ENCODE peak calls at places on chromosomes 2 and 18, in six cellular contexts. Y, J, N, A, Q and S are unnamed samples.

GRCh38 chr2:233410191-233410760 is 56.0 kb downstream of the DGKD start:
- DNase-seq in A (no peak), Y (no peak), J (no peak), Q (no peak), N (peak; percentile 54), S (no peak)

GRCh38 chr2:142179686-142180085 is 48.9 kb upstream of the LRP1B start:
- DNase-seq in A (no peak), Q (no peak), N (no peak), J (no peak), Y (no peak), S (no peak)

GRCh38 chr2:216632321-216632951 is 784 bp upstream of the IGFBP2 start:
- DNase-seq in A (no peak), J (no peak), Y (peak; percentile 17), Q (no peak), N (no peak), S (no peak)

GRCh38 chr2:96241901-96242611 is 23.7 kb downstream of the TMEM127 start:
- DNase-seq in N (peak; percentile 76), Q (no peak), A (no peak), Y (peak; percentile 20), J (no peak), S (peak; percentile 58)

GRCh38 chr2:20925265-20925889 is 102.5 kb upstream of the LDAH start:
- DNase-seq in Q (no peak), N (peak; percentile 12), A (no peak), J (no peak), Y (peak; percentile 50), S (no peak)

GRCh38 chr2:199160677-199161465 is 296.9 kb downstream of the SATB2 start:
- DNase-seq in Y (no peak), J (no peak), N (peak; percentile 35), A (no peak), Q (no peak), S (no peak)

GRCh38 chr2:74079522-74080341 is 68.0 kb downstream of the BOLA3 start:
- DNase-seq in N (no peak), J (no peak), A (no peak), Y (no peak), Q (no peak), S (peak; percentile 26)

GRCh38 chr2:33530614-33531344 is 54.3 kb downstream of the RASGRP3 start:
- DNase-seq in A (no peak), Q (no peak), Y (no peak), J (no peak), N (no peak), S (no peak)

GRCh38 chr2:216557820-216558219 is 59.2 kb downstream of the RPL37A start:
- DNase-seq in Y (no peak), A (no peak), N (no peak), Q (no peak), J (no peak), S (no peak)

GRCh38 chr2:10493075-10493635 is 45.0 kb upstream of the ODC1 start:
- DNase-seq in Q (no peak), A (no peak), Y (no peak), J (no peak), N (no peak), S (no peak)

GRCh38 chr2:10495311-10495987 is 47.3 kb upstream of the ODC1 start:
- DNase-seq in Y (no peak), J (no peak), N (no peak), A (no peak), Q (no peak), S (no peak)

GRCh38 chr2:10495988-10496313 is 47.8 kb upstream of the ODC1 start:
- DNase-seq in Y (no peak), Q (no peak), J (no peak), A (peak; percentile 10), N (no peak), S (no peak)

GRCh38 chr2:10493636-10494281 is 45.6 kb upstream of the ODC1 start:
- DNase-seq in J (no peak), N (no peak), Q (no peak), Y (no peak), A (peak; percentile 71), S (peak; percentile 79)

GRCh38 chr2:10494351-10495066 is 46.4 kb upstream of the ODC1 start:
- DNase-seq in N (no peak), J (no peak), Q (no peak), A (no peak), Y (no peak), S (no peak)
- TF ChIP-seq POLR2AphosphoS5 in N (no peak), J (no peak), Q (no peak), A (no peak), Y (no peak), S (no peak)

GRCh38 chr18:47949197-47949596 is 18.7 kb upstream of the SMAD2 start:
- DNase-seq in Y (no peak), A (no peak), Q (no peak), J (no peak), N (peak; percentile 34), S (no peak)

DNA sequence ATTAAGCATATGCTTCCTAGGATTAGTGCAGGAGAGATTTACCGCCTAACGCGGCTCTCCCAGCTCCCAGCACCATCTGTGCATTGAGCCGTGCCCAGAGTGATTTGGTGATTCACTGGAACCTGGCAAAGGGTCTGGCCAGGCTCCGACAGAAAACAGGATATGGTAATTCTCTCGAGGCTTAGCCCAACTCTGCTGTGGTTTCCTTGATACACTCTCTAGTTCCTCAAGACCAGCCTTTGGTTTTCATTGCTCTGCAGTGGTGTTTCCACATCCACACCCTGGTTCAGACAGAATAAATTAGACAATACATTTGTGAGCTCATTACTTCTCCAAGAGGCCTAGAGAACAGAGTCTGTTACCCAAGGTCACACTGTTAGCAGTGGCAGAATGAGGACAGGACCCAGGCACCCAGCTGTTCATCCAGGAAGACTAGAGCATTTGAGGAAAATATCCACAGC is 23.0 kb upstream of the SMAD2 start:
- DNase-seq in J (no peak), A (peak; percentile 32), N (peak; percentile 34), Q (no peak), Y (peak; percentile 40), S (peak; percentile 17)
- H3K27ac ChIP-seq in J (no peak overlapping the region), A (no peak overlapping the region), N (no peak overlapping the region), Q (no peak overlapping the region), Y (no peak overlapping the region), S (no peak overlapping the region)

DNA sequence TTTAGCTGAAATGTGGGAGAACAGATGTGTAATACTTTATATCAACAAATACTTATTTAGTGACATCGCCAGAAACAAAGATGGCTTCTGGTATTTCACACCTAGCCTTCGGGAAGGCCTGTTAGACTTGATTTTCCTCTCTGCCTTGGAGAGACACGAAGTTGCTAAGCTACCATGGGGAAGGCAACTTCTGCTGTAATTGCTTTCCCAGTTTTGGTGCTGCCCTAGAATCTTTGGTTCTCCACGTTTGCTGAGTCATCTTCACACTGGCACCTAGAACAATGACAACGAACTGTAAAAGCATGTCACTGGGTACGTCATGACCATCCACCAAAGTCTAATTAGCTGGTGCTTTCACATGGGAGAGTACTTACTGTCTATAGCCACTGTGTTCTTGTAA is 58.7 kb upstream of the ACTR3 start:
- DNase-seq in Q (no peak), Y (no peak), J (no peak), N (no peak), A (peak; percentile 27), S (no peak)
- TF ChIP-seq POLR2AphosphoS5 in Q (no peak), Y (no peak), J (no peak), N (no peak), A (no peak), S (no peak)

GRCh38 chr18:3153107-3153704 is 66.6 kb downstream of the MYOM1 start:
- DNase-seq in N (peak; percentile 42), J (no peak), A (no peak), Q (no peak), Y (no peak), S (no peak)
- H3K27ac ChIP-seq in N (no peak overlapping the region), J (no peak overlapping the region), A (no peak overlapping the region), Q (no peak overlapping the region), Y (no peak overlapping the region), S (no peak overlapping the region)

GRCh38 chr2:205800804-205801203 is 118.5 kb downstream of the NRP2 start:
- DNase-seq in J (no peak), N (peak; percentile 99), Q (no peak), A (no peak), Y (no peak), S (peak; percentile 55)
- TF ChIP-seq POLR2AphosphoS5 in J (no peak), N (no peak), Q (no peak), A (no peak), Y (no peak), S (peak; percentile 10)

GRCh38 chr2:229586746-229587705 is 127.3 kb downstream of the DNER start:
- DNase-seq in Y (peak; percentile 96), A (peak; percentile 47), N (peak; percentile 53), J (peak; percentile 76), Q (peak; percentile 81), S (peak; percentile 75)
- H3K27ac ChIP-seq in Y (no peak overlapping the region), A (no peak overlapping the region), N (no peak overlapping the region), J (no peak overlapping the region), Q (no peak overlapping the region), S (no peak overlapping the region)